ENCODE peak calls at places on chromosome 6, in nine cellular contexts. K is SJSA1, O is AG09309, D is progenitor cell of endocrine pancreas, H is iPS-NIHi11, Q is heart right ventricle, E is mesothelial cell of epicardium, L is nucleus accumbens, U is non-pigmented ciliary epithelial cell. F is an unnamed sample.

GRCh38 chr6:21262504-21262903 is 331.0 kb upstream of the SOX4 start:
- DNase-seq in K (no peak), O (no peak), D (no peak), H (no peak), Q (no peak), E (no peak), L (no peak), U (no peak), F (no peak)

GRCh38 chr6:4647414-4648365 is 128.5 kb upstream of the CDYL start:
- DNase-seq in K (peak; percentile 90), O (peak; percentile 8), D (peak; percentile 61), H (peak; percentile 86), Q (peak; percentile 83), E (peak; percentile 83), L (peak; percentile 70), U (no peak), F (peak; percentile 87)

GRCh38 chr6:1389791-1390070 is 355 bp downstream of the FOXF2 start:
- DNase-seq in K (no peak), O (no peak), D (no peak), H (no peak), Q (no peak), E (no peak), L (no peak), U (no peak), F (no peak)

GRCh38 chr6:158910484-158911075 is 89.4 kb downstream of the RSPH3 start:
- DNase-seq in K (no peak), O (no peak), D (no peak), H (peak; percentile 81), Q (no peak), E (peak; percentile 51), L (no peak), U (no peak), F (no peak)

GRCh38 chr6:144447487-144447886 is 162.4 kb downstream of the UTRN start:
- DNase-seq in K (no peak), O (no peak), D (no peak), H (no peak), Q (no peak), E (no peak), L (no peak), U (peak; percentile 32), F (no peak)

GRCh38 chr6:139372326-139373153 is 1.9 kb downstream of the CITED2 start:
- DNase-seq in K (peak; percentile 63), O (no peak), D (no peak), H (no peak), Q (no peak), E (no peak), L (no peak), U (no peak), F (no peak)

GRCh38 chr6:73696990-73697651 is 1.1 kb downstream of the CD109 start:
- DNase-seq in K (no peak), O (no peak), D (no peak), H (no peak), Q (no peak), E (no peak), L (no peak), U (no peak), F (no peak)

GRCh38 chr6:15892369-15892768 is 229.5 kb upstream of the DTNBP1 start:
- DNase-seq in K (no peak), O (no peak), D (no peak), H (no peak), Q (no peak), E (no peak), L (no peak), U (no peak), F (no peak)

GRCh38 chr6:42532038-42532669 is 31.7 kb upstream of the UBR2 start:
- DNase-seq in K (peak; percentile 46), O (no peak), D (no peak), H (peak; percentile 70), Q (no peak), E (no peak), L (no peak), U (peak; percentile 34), F (peak; percentile 80)

GRCh38 chr6:157873735-157874344 is 50.8 kb downstream of the SNX9 start:
- DNase-seq in K (peak; percentile 59), O (peak; percentile 18), D (peak; percentile 59), H (peak; percentile 83), Q (peak; percentile 82), E (peak; percentile 80), L (no peak), U (no peak), F (peak; percentile 81)

GRCh38 chr6:139686308-139686707 is 311.9 kb upstream of the CITED2 start:
- DNase-seq in K (no peak), O (no peak), D (no peak), H (no peak), Q (no peak), E (no peak), L (no peak), U (no peak), F (no peak)

GRCh38 chr6:157107915-157108651 is 215.2 kb downstream of the TMEM242 start:
- DNase-seq in K (peak; percentile 73), O (peak; percentile 83), D (no peak), H (no peak), Q (no peak), E (no peak), L (no peak), U (peak; percentile 86), F (peak; percentile 93)

GRCh38 chr6:131058236-131058635 is 4.8 kb downstream of the EPB41L2 start:
- DNase-seq in K (peak; percentile 54), O (no peak), D (no peak), H (no peak), Q (no peak), E (no peak), L (no peak), U (no peak), F (no peak)

GRCh38 chr6:105817370-105817769 is 268.8 kb upstream of the PRDM1 start:
- DNase-seq in K (no peak), O (no peak), D (no peak), H (no peak), Q (no peak), E (no peak), L (no peak), U (no peak), F (no peak)